ENCODE peak calls at places on chromosome 3, in six cellular contexts. One of them, this sample, is unnamed.
A peak's percentile ranks its signal among the peaks of the same experiment; 100 is the strongest.

GRCh38 chr3:154616298-154616697 is 186.3 kb upstream of the GPR149 start:
- DNase-seq in kidney epithelial cell: no peak
- DNase-seq in substantia nigra: no peak
- DNase-seq in right lobe of liver: peak; percentile 12
- DNase-seq in COR-L47: no peak
- DNase-seq in NCI-H1105: no peak
- DNase-seq in this sample: no peak

GRCh38 chr3:171753025-171753472 is 57.2 kb downstream of the PLD1 start:
- DNase-seq in substantia nigra: no peak
- DNase-seq in NCI-H1105: no peak
- DNase-seq in kidney epithelial cell: no peak
- DNase-seq in COR-L47: no peak
- DNase-seq in right lobe of liver: peak; percentile 66
- DNase-seq in this sample: no peak

GRCh38 chr3:12193485-12194165 is 34.9 kb upstream of the TIMP4 start:
- DNase-seq in COR-L47: no peak
- DNase-seq in kidney epithelial cell: peak; percentile 95
- DNase-seq in NCI-H1105: no peak
- DNase-seq in substantia nigra: no peak
- DNase-seq in right lobe of liver: no peak
- DNase-seq in this sample: no peak

GRCh38 chr3:9045399-9045798 is 82.1 kb upstream of the RAD18 start:
- DNase-seq in kidney epithelial cell: no peak
- DNase-seq in COR-L47: no peak
- DNase-seq in NCI-H1105: no peak
- DNase-seq in substantia nigra: no peak
- DNase-seq in right lobe of liver: no peak
- DNase-seq in this sample: no peak

GRCh38 chr3:16060358-16060852 is 114.1 kb upstream of the GALNT15 start:
- DNase-seq in substantia nigra: no peak
- DNase-seq in NCI-H1105: no peak
- DNase-seq in COR-L47: no peak
- DNase-seq in right lobe of liver: peak; percentile 60
- DNase-seq in kidney epithelial cell: peak; percentile 92
- DNase-seq in this sample: no peak

GRCh38 chr3:177050466-177051237 is 146.6 kb downstream of the TBL1XR1 start:
- DNase-seq in NCI-H1105: peak; percentile 66
- DNase-seq in kidney epithelial cell: no peak
- DNase-seq in substantia nigra: no peak
- DNase-seq in COR-L47: peak; percentile 68
- DNase-seq in right lobe of liver: no peak
- DNase-seq in this sample: peak; percentile 51

GRCh38 chr3:170815340-170815739 is 54.7 kb downstream of the RPL22L1 start:
- DNase-seq in substantia nigra: no peak
- DNase-seq in NCI-H1105: peak; percentile 80
- DNase-seq in right lobe of liver: no peak
- DNase-seq in COR-L47: peak; percentile 89
- DNase-seq in kidney epithelial cell: no peak
- DNase-seq in this sample: peak; percentile 40

GRCh38 chr3:48662753-48663488 is at the start of gene CELSR3:
- DNase-seq in substantia nigra: peak; percentile 36
- DNase-seq in NCI-H1105: peak; percentile 69
- DNase-seq in right lobe of liver: no peak
- DNase-seq in kidney epithelial cell: peak; percentile 55
- DNase-seq in COR-L47: peak; percentile 77
- DNase-seq in this sample: peak; percentile 17

GRCh38 chr3:82637574-82637973 is 876.1 kb upstream of the GBE1 start:
- DNase-seq in right lobe of liver: no peak
- DNase-seq in kidney epithelial cell: no peak
- DNase-seq in NCI-H1105: no peak
- DNase-seq in COR-L47: no peak
- DNase-seq in substantia nigra: no peak
- DNase-seq in this sample: no peak

GRCh38 chr3:42802876-42803799 is 1.2 kb downstream of the HIGD1A start:
- DNase-seq in COR-L47: no peak
- DNase-seq in kidney epithelial cell: no peak
- DNase-seq in substantia nigra: no peak
- DNase-seq in NCI-H1105: no peak
- DNase-seq in right lobe of liver: no peak
- DNase-seq in this sample: no peak

GRCh38 chr3:56484525-56485024 is 16.3 kb upstream of the ERC2 start:
- DNase-seq in COR-L47: no peak
- DNase-seq in right lobe of liver: no peak
- DNase-seq in substantia nigra: no peak
- DNase-seq in kidney epithelial cell: no peak
- DNase-seq in NCI-H1105: no peak
- DNase-seq in this sample: no peak

GRCh38 chr3:38140326-38141172 is 2.1 kb downstream of the MYD88 start:
- DNase-seq in COR-L47: no peak
- DNase-seq in substantia nigra: no peak
- DNase-seq in right lobe of liver: peak; percentile 50
- DNase-seq in NCI-H1105: no peak
- DNase-seq in kidney epithelial cell: no peak
- DNase-seq in this sample: no peak

GRCh38 chr3:19816631-19817030 is 117.4 kb downstream of the EFHB start:
- DNase-seq in NCI-H1105: no peak
- DNase-seq in kidney epithelial cell: no peak
- DNase-seq in substantia nigra: no peak
- DNase-seq in right lobe of liver: no peak
- DNase-seq in COR-L47: no peak
- DNase-seq in this sample: no peak

GRCh38 chr3:18410205-18410604 is 14.9 kb downstream of the SATB1 start:
- DNase-seq in substantia nigra: no peak
- DNase-seq in COR-L47: no peak
- DNase-seq in NCI-H1105: no peak
- DNase-seq in right lobe of liver: no peak
- DNase-seq in kidney epithelial cell: no peak
- DNase-seq in this sample: no peak

GRCh38 chr3:144031938-144032337 is 60.3 kb downstream of the DIPK2A start:
- DNase-seq in NCI-H1105: no peak
- DNase-seq in COR-L47: no peak
- DNase-seq in kidney epithelial cell: no peak
- DNase-seq in right lobe of liver: peak; percentile 87
- DNase-seq in substantia nigra: peak; percentile 55
- DNase-seq in this sample: no peak

GRCh38 chr3:71813704-71814103 is 28.8 kb upstream of the PROK2 start:
- DNase-seq in kidney epithelial cell: no peak
- DNase-seq in NCI-H1105: no peak
- DNase-seq in right lobe of liver: no peak
- DNase-seq in substantia nigra: no peak
- DNase-seq in COR-L47: no peak
- DNase-seq in this sample: no peak

GRCh38 chr3:155912574-155913190 is 42.2 kb downstream of the GMPS start:
- DNase-seq in NCI-H1105: no peak
- DNase-seq in right lobe of liver: no peak
- DNase-seq in substantia nigra: no peak
- DNase-seq in kidney epithelial cell: no peak
- DNase-seq in COR-L47: no peak
- DNase-seq in this sample: no peak

GRCh38 chr3:60339310-60339709 is 911.9 kb downstream of the FHIT start:
- DNase-seq in COR-L47: no peak
- DNase-seq in right lobe of liver: no peak
- DNase-seq in kidney epithelial cell: no peak
- DNase-seq in substantia nigra: no peak
- DNase-seq in NCI-H1105: no peak
- DNase-seq in this sample: no peak

GRCh38 chr3:21405671-21406667 is 345.0 kb downstream of the ZNF385D start:
- DNase-seq in substantia nigra: no peak
- DNase-seq in right lobe of liver: no peak
- DNase-seq in NCI-H1105: no peak
- DNase-seq in kidney epithelial cell: no peak
- DNase-seq in COR-L47: no peak
- DNase-seq in this sample: no peak

GRCh38 chr3:195101927-195102608 is 168.9 kb downstream of the XXYLT1 start:
- DNase-seq in substantia nigra: no peak
- DNase-seq in COR-L47: no peak
- DNase-seq in right lobe of liver: peak; percentile 31
- DNase-seq in NCI-H1105: no peak
- DNase-seq in kidney epithelial cell: no peak
- DNase-seq in this sample: no peak

GRCh38 chr3:192317564-192317963 is 409.8 kb downstream of the FGF12 start:
- DNase-seq in kidney epithelial cell: no peak
- DNase-seq in NCI-H1105: no peak
- DNase-seq in COR-L47: no peak
- DNase-seq in substantia nigra: no peak
- DNase-seq in right lobe of liver: no peak
- DNase-seq in this sample: no peak

GRCh38 chr3:10703875-10704274 is 112.2 kb upstream of the SLC6A11 start:
- DNase-seq in COR-L47: no peak
- DNase-seq in kidney epithelial cell: no peak
- DNase-seq in NCI-H1105: no peak
- DNase-seq in right lobe of liver: no peak
- DNase-seq in substantia nigra: no peak
- DNase-seq in this sample: no peak

GRCh38 chr3:169594402-169594801 is 69.1 kb downstream of the MECOM start:
- DNase-seq in COR-L47: no peak
- DNase-seq in right lobe of liver: no peak
- DNase-seq in NCI-H1105: no peak
- DNase-seq in substantia nigra: no peak
- DNase-seq in kidney epithelial cell: no peak
- DNase-seq in this sample: no peak

GRCh38 chr3:73493543-73494314 is 131.0 kb downstream of the PDZRN3 start:
- DNase-seq in substantia nigra: no peak
- DNase-seq in right lobe of liver: no peak
- DNase-seq in COR-L47: no peak
- DNase-seq in NCI-H1105: no peak
- DNase-seq in kidney epithelial cell: no peak
- DNase-seq in this sample: no peak

GRCh38 chr3:14338242-14338641 is 64.2 kb upstream of the SLC6A6 start:
- DNase-seq in NCI-H1105: no peak
- DNase-seq in substantia nigra: no peak
- DNase-seq in kidney epithelial cell: no peak
- DNase-seq in right lobe of liver: no peak
- DNase-seq in COR-L47: no peak
- DNase-seq in this sample: no peak

GRCh38 chr3:153752405-153753027 is 368.7 kb upstream of the ARHGEF26 start:
- DNase-seq in NCI-H1105: no peak
- DNase-seq in kidney epithelial cell: no peak
- DNase-seq in right lobe of liver: peak; percentile 71
- DNase-seq in COR-L47: no peak
- DNase-seq in substantia nigra: no peak
- DNase-seq in this sample: no peak

GRCh38 chr3:153138267-153139210 is 23.5 kb upstream of the RAP2B start:
- DNase-seq in COR-L47: peak; percentile 4
- DNase-seq in kidney epithelial cell: peak; percentile 98
- DNase-seq in right lobe of liver: peak; percentile 66
- DNase-seq in NCI-H1105: no peak
- DNase-seq in substantia nigra: no peak
- DNase-seq in this sample: no peak

GRCh38 chr3:127412578-127413317 is 124.9 kb upstream of the PRR20G start:
- DNase-seq in NCI-H1105: no peak
- DNase-seq in COR-L47: no peak
- DNase-seq in right lobe of liver: peak; percentile 18
- DNase-seq in substantia nigra: no peak
- DNase-seq in kidney epithelial cell: no peak
- DNase-seq in this sample: no peak